ENCODE peak calls at places on chromosomes 1 and 21, in nine cellular contexts. X is neural progenitor cell; E is GM12864; H is T-helper 1 cell; B is EL; Z is memory B cell; F is stimulated activated CD4-positive, alpha-beta T cell treated with anti-CD3 and anti-CD28 coated beads, Interleukin-15, amount 100 ng/mL, for 1 hour; S is heart left ventricle; N is NCI-H1092 treated with DMSO at 0.1 percent for 48 hours. G is an unnamed sample.

GRCh38 chr1:231628207-231628876 is 1.8 kb downstream of the DISC1 start:
- DNase-seq in Z (no peak), N (no peak), S (no peak), B (peak), H (no peak), X (no peak), E (no peak), F (no peak), G (no peak)

GRCh38 chr1:61289232-61289967 is 207.0 kb downstream of the NFIA start:
- DNase-seq in X (no peak), N (no peak), Z (no peak), S (no peak), F (no peak), B (no peak), E (no peak), H (no peak), G (no peak)

GRCh38 chr1:19123837-19124236 is 86.2 kb downstream of the UBR4 start:
- DNase-seq in N (no peak), S (peak), F (no peak), H (no peak), X (no peak), B (no peak), E (no peak), Z (no peak), G (no peak)

GRCh38 chr1:152466217-152466616 is 44.4 kb upstream of the LCE5A start:
- DNase-seq in F (no peak), N (no peak), E (no peak), H (no peak), Z (no peak), B (no peak), X (no peak), S (no peak), G (no peak)

GRCh38 chr21:25307489-25307888 is 299.8 kb downstream of the MRPL39 start:
- DNase-seq in S (no peak), Z (no peak), H (no peak), B (peak), X (no peak), F (no peak), E (no peak), N (no peak), G (peak)

GRCh38 chr1:217574265-217574949 is 56.5 kb downstream of the GPATCH2 start:
- DNase-seq in Z (no peak), H (no peak), N (no peak), E (no peak), S (no peak), X (no peak), B (no peak), F (no peak), G (no peak)

GRCh38 chr1:162500805-162501204 is 3.2 kb downstream of the UHMK1 start:
- DNase-seq in H (no peak), E (no peak), B (no peak), N (no peak), X (no peak), Z (no peak), S (no peak), F (no peak), G (no peak)

GRCh38 chr1:193366764-193367507 is 180.5 kb upstream of the B3GALT2 start:
- DNase-seq in F (no peak), N (no peak), X (no peak), B (no peak), Z (no peak), H (no peak), S (no peak), E (no peak), G (no peak)

GRCh38 chr1:31767225-31767624 is 3.1 kb upstream of the ADGRB2 start:
- DNase-seq in N (peak), F (no peak), E (no peak), X (no peak), Z (no peak), B (no peak), H (no peak), S (no peak), G (no peak)

GRCh38 chr1:110554871-110555801 is 36.2 kb upstream of the KCNA10 start:
- DNase-seq in Z (peak), F (peak), H (peak), X (peak), N (peak), S (peak), E (no peak), B (peak), G (no peak)

GRCh38 chr1:170200665-170201397 is 55.1 kb downstream of the NTMT2 start:
- DNase-seq in B (no peak), N (no peak), X (no peak), S (no peak), Z (no peak), H (no peak), F (no peak), E (no peak), G (no peak)

GRCh38 chr1:98355656-98356384 is 305.7 kb upstream of the SNX7 start:
- DNase-seq in Z (no peak), S (no peak), F (no peak), H (no peak), B (no peak), X (no peak), E (no peak), N (no peak), G (no peak)

GRCh38 chr21:24910591-24910990 is 696.7 kb downstream of the MRPL39 start:
- DNase-seq in F (no peak), Z (no peak), H (no peak), N (no peak), X (no peak), E (no peak), B (no peak), S (no peak), G (no peak)

GRCh38 chr1:246157516-246157915 is 349.6 kb downstream of the SMYD3 start:
- DNase-seq in F (no peak), S (no peak), N (no peak), X (no peak), E (no peak), B (no peak), H (no peak), Z (no peak), G (no peak)

GRCh38 chr1:162538815-162539431 is 22.6 kb upstream of the UAP1 start:
- DNase-seq in S (no peak), N (no peak), F (no peak), E (no peak), B (peak), Z (no peak), X (no peak), H (no peak), G (peak)

GRCh38 chr1:153760440-153760839 is 14.8 kb upstream of the SLC27A3 start:
- DNase-seq in Z (no peak), X (no peak), H (no peak), E (no peak), F (no peak), S (no peak), N (no peak), B (no peak), G (no peak)

GRCh38 chr1:32773018-32773763 is 44.0 kb downstream of the YARS1 start:
- DNase-seq in X (peak), B (peak), F (peak), S (peak), H (peak), E (no peak), Z (peak), N (peak), G (no peak)

GRCh38 chr1:46084553-46085448 is 47.6 kb downstream of the PIK3R3 start:
- DNase-seq in X (no peak), Z (no peak), B (peak), S (no peak), F (no peak), N (no peak), E (no peak), H (no peak), G (no peak)

GRCh38 chr1:188719735-188720134 is 1757.9 kb downstream of the BRINP3 start:
- DNase-seq in F (no peak), N (no peak), B (no peak), H (no peak), Z (no peak), E (no peak), X (no peak), S (no peak), G (no peak)

GRCh38 chr1:44543064-44543815 is 131.0 kb downstream of the TMEM53 start:
- DNase-seq in B (no peak), S (no peak), X (peak), H (no peak), E (no peak), N (peak), F (no peak), Z (no peak), G (no peak)

GRCh38 chr1:41918450-41919043 is at the start of gene HIVEP3:
- DNase-seq in E (no peak), Z (no peak), B (peak), F (no peak), X (peak), H (no peak), N (peak), S (no peak), G (no peak)

GRCh38 chr21:36459098-36459497 is 20.8 kb downstream of the CLDN14 start:
- DNase-seq in S (no peak), H (no peak), N (no peak), F (no peak), X (no peak), Z (no peak), E (no peak), B (no peak), G (no peak)